ENCODE peak calls at places on chromosomes 16 and 17, in five cellular contexts. P is GM12891, S is A549, O is transverse colon, Q is IMR-90. R is an unnamed sample.

GRCh38 chr16:73794936-73795335 is 501.7 kb upstream of the PSMD7 start:
- DNase-seq in P (no peak), S (no peak), O (no peak), Q (no peak), R (no peak)

GRCh38 chr17:82524540-82524939 is 5.0 kb downstream of the FOXK2 start:
- DNase-seq in P (no peak), S (no peak), O (no peak), Q (no peak), R (no peak)

GRCh38 chr17:55067697-55068439 is 99.3 kb downstream of the STXBP4 start:
- DNase-seq in P (no peak), S (no peak), O (no peak), Q (peak), R (no peak)

GRCh38 chr16:13453938-13454553 is 465.9 kb upstream of the ERCC4 start:
- DNase-seq in P (no peak), S (peak), O (peak), Q (no peak), R (peak)

GRCh38 chr17:64177346-64178010 is 47.5 kb upstream of the ERN1 start:
- DNase-seq in P (no peak), S (no peak), O (no peak), Q (no peak), R (no peak)

GRCh38 chr17:61414141-61414935 is 14.7 kb downstream of the TBX2 start:
- DNase-seq in P (no peak), S (peak), O (no peak), Q (no peak), R (no peak)

GRCh38 chr16:55082594-55082982 is 151.9 kb downstream of the IRX5 start:
- DNase-seq in P (no peak), S (no peak), O (no peak), Q (no peak), R (no peak)

GRCh38 chr17:30235386-30236296 is at the start of gene SLC6A4:
- DNase-seq in P (no peak), S (no peak), O (no peak), Q (no peak), R (peak)

GRCh38 chr17:39612291-39612894 is 4.7 kb upstream of the NEUROD2 start:
- DNase-seq in P (no peak), S (no peak), O (no peak), Q (no peak), R (no peak)

GRCh38 chr17:17628388-17629008 is 37.0 kb upstream of the PEMT start:
- DNase-seq in P (peak), S (no peak), O (peak), Q (no peak), R (no peak)

GRCh38 chr16:29675811-29676643 is 3.0 kb upstream of the QPRT start:
- DNase-seq in P (no peak), S (peak), O (no peak), Q (peak), R (no peak)

GRCh38 chr17:2402517-2402916 is 1.7 kb upstream of the MNT start:
- DNase-seq in P (no peak), S (no peak), O (no peak), Q (no peak), R (no peak)

GRCh38 chr16:8579559-8579958 is 10.8 kb downstream of the TMEM114 start:
- DNase-seq in P (no peak), S (no peak), O (no peak), Q (no peak), R (no peak)

GRCh38 chr16:84027607-84028006 is 15.0 kb downstream of the SLC38A8 start:
- DNase-seq in P (no peak), S (no peak), O (no peak), Q (no peak), R (no peak)

GRCh38 chr16:29030086-29030840 is 45.4 kb downstream of the LAT start:
- DNase-seq in P (no peak), S (no peak), O (no peak), Q (no peak), R (no peak)

GRCh38 chr17:2904135-2904534 is 107.9 kb downstream of the RAP1GAP2 start:
- DNase-seq in P (no peak), S (no peak), O (peak), Q (peak), R (no peak)

GRCh38 chr17:46982577-46982976 is 3.5 kb upstream of the RPRML start:
- DNase-seq in P (no peak), S (no peak), O (no peak), Q (no peak), R (no peak)

GRCh38 chr17:32142857-32143524 is 689 bp downstream of the RHOT1 start:
- DNase-seq in P (no peak), S (peak), O (peak), Q (peak), R (peak)

GRCh38 chr17:56451629-56452028 is 141.9 kb upstream of the NOG start:
- DNase-seq in P (no peak), S (no peak), O (no peak), Q (peak), R (no peak)

GRCh38 chr16:81723098-81723723 is 55.9 kb upstream of the PLCG2 start:
- DNase-seq in P (no peak), S (peak), O (no peak), Q (peak), R (peak)

GRCh38 chr16:28277537-28278388 is 14.6 kb upstream of the SBK1 start:
- DNase-seq in P (peak), S (peak), O (peak), Q (peak), R (peak)

GRCh38 chr16:54355251-54355650 is 68.7 kb upstream of the IRX3 start:
- DNase-seq in P (no peak), S (no peak), O (no peak), Q (peak), R (no peak)

GRCh38 chr16:24074574-24074973 is 181.6 kb upstream of the CACNG3 start:
- DNase-seq in P (no peak), S (no peak), O (no peak), Q (no peak), R (no peak)

GRCh38 chr17:7351665-7352558 is at the start of gene KCTD11:
- DNase-seq in P (peak), S (peak), O (peak), Q (peak), R (peak)
- TF ChIP-seq POLR2A in P (no peak), S (peak), O (peak), Q (peak), R (no peak)

DNA sequence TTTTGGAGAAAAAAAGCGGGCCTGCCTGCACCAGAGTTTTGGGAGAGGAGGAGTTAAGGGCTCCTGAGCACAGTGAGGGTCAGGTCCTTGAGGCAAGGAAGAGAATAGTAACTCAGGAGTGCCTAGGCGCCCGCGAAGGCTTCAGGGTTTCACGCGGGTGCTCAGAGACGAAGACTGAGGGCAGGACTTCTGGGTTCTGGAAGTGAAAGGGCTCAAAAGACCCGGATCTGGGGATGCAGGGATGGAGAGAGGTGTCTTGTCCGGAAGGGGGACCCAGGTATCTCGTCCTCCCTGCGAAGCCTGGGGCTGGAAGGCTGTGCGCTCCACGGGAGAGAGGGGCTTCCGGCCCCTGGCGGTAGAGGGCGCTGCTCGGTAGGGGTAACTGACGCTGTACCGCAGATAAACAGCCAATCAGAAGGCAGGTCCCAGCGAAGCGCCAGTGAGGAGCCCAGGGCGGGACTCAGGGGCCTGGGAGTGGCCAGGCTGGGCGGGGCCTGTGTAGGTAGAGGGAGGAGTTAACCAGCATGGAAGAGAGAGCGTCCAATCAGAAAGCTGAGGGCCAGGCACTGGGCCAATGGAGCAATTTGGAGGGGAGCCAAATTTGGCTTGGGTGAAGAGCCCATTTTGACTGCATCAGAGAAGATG is 729 bp downstream of the TGFB1I1 start:
- DNase-seq in P (peak), S (peak), O (peak), Q (peak), R (peak)
- TF ChIP-seq POLR2A in P (no peak), S (peak), O (no peak), Q (peak), R (no peak)

DNA sequence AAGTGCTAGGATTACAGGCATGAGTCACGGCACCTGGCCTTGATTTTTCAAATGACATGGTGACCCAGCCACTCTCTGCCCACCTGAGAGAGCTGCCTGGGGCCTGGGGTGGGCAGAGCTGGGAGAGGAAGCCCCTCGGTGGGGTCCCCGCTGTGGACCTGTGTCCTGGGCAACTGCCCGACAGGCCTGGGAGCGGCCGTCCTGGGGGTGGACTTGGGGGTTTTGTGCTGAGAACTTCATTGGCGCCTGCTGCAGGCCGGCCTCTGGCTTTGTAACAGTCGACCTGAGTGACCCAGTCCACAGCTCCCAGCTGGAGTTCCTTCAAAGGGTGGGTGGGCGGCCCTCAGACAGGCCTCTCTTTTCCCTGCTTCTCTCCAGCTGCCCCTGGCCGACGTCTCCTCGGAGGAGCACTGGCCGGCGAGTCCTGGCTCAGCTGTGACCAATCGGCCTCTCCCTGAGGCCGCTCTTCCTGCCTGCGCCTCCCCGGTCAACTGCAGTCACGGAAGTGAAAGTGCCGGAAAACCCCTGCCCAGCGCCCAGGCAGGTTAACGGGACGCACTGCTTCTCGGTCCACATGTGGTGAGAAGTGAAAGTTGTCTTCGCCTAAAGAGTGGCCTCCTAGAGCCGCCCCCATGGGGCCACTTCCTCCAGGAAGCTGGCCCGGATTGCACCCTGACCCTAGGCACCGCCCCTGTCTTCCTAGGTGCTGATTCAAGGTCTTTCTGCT is 5.5 kb downstream of the CBFA2T3 start:
- DNase-seq in P (peak), S (no peak), O (peak), Q (no peak), R (no peak)
- TF ChIP-seq POLR2A in P (peak), S (no peak), O (no peak), Q (no peak), R (no peak)

DNA sequence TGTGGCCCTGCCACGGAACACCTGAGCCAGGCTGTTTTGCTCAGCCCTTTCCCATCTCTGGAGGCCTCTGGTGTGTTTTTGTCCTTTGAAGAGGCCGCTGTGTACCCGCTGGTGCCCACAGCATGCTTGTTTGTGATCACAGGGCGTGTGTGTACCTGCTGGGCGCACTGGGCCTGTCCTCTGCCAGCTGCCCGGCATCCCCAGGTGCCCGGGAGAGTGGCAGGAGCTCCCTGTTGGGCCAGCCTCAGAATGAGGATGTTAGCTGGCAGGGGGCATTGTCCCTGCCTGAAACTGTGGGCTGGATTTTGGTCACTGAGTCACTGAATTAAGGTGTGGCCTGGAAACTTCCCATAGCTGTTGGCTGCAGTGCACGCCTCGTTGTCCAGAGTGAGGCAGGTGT is 31.1 kb downstream of the BAIAP2 start:
- DNase-seq in P (no peak), S (no peak), O (no peak), Q (no peak), R (no peak)
- TF ChIP-seq POLR2A in P (no peak), S (no peak), O (no peak), Q (no peak), R (no peak)

DNA sequence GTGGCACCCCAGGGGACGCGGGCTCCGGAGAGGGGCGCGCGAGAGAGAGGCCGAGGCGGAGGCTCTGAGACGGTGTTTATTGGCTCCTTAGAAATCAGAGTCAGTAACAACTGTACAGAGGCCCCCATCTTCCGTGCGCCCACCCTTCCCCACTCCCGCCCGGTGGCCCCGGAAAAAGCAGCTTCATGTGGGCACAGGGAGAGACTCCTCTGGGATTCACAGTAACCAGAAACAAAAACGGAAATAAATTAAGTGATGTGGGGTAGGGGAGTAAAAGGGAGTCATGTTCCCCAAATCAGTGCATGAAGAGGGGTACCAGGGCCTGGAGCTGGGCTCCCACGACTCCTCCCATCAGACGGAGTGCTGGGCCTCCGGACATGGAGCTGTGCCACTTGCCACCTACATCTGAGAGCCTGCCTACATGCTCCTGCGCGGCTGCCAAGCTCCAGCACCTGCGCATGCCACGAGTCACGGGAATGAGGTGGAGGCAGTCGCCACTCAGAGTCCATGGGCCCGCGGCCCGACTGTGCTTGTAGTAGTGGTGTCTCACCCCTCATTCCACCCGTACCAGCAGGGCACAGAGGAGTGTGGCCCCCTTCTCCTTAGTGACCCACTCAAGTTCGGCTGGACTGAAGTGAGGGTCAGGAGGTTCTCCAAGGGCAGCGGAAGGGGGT is 547 bp upstream of the GPS2 start:
- DNase-seq in P (peak), S (no peak), O (no peak), Q (no peak), R (no peak)
- TF ChIP-seq POLR2A in P (no peak), S (peak), O (no peak), Q (no peak), R (peak)

GRCh38 chr17:27492470-27492869 is 36.2 kb downstream of the KSR1 start:
- DNase-seq in P (no peak), S (no peak), O (no peak), Q (no peak), R (no peak)

GRCh38 chr17:27493088-27493487 is 36.8 kb downstream of the KSR1 start:
- DNase-seq in P (no peak), S (no peak), O (no peak), Q (no peak), R (no peak)

GRCh38 chr17:27495460-27495859 is 39.2 kb downstream of the KSR1 start:
- DNase-seq in P (peak), S (no peak), O (no peak), Q (no peak), R (no peak)

GRCh38 chr17:27496005-27496404 is 39.8 kb downstream of the KSR1 start:
- DNase-seq in P (no peak), S (no peak), O (no peak), Q (no peak), R (no peak)

DNA sequence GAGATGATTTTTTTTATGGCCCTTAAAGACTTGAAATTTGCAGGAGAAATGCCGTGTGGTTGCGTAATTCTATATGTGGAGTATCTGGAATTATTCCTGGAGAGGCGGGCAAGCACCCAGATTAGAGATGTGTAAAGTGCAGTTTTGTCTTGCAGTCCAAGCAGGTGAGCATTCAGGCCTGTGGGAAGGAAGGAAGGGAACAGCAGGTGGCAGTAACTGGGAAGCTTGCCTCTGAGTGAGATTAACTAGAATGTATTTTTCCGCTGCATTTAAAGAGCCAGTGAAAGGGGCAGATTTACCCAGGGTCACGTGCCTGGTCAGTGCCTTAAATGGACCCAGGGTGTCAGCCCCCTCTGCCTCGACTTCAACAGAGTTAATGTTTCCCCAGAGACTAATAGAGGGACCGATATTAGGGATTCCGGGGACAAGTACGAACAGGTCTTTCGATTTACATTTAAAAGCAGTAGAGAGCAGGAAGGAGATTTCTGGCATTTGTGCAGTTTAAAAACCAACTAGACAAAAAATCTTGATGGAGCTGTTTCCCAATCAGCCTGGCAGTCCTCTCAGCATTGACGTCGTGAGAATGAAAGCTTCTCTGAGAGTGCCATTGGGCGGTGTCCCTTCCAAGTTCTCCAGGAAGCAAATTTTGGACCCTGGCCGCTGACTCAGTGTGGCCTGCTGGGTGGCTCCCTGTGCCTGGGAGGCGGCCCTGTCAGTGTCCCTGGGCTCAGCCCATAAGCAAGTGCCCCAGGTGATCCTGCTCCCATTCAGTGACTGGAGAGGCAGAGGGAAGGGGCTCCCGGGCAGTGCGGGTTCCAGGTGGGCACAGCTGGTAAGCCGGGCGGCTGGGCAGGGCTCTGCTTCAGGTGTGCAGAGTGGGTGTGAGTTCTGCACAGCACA is 38.2 kb downstream of the KSR1 start:
- DNase-seq in P (no peak), S (peak), O (peak), Q (peak), R (peak)
- TF ChIP-seq POLR2A in P (no peak), S (no peak), O (peak), Q (no peak), R (no peak)

DNA sequence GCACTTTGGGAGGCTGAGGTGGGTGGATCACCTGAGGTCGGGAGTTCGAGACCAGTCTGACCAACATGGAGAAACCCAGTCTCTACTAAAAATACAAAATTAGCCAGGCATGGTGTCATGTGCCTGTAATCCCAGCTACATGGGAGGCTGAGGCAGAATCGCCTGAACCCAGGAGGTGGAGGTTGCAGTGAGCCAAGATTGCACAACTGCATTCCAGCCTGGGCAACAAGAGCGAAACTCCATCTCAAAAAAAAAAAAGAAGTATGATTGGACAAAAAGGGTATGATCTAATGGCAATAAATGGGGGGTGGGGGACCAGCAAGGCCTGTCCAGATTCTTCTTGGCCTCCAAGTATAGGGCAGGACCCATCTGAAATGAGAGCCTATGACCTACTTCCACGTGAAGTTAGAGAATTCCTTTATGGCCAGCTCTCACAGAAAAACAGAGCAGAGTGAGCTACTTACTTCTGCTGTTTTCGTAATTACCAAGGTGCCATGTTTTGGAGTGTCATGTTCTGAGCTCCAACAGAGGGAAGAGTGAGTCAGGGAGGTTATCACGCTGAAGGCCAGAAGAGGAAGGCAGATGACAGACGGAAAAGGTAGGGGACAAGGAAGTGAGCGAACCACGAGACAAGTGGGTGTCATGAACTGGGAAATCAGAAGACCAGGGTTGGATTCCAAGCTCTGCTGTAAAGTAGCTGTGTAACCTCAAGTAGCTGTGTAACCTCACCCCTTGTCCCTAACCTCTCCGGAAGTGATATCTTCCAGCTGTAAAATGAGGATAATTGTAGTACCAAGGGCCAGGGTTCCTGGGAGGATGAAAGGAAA is 3.6 kb upstream of the ZMYND15 start:
- DNase-seq in P (no peak), S (no peak), O (no peak), Q (no peak), R (peak)
- TF ChIP-seq POLR2A in P (no peak), S (no peak), O (no peak), Q (no peak), R (no peak)